ENCODE peak calls at places on chromosomes 4 and X, in six cellular contexts. E is transverse colon, S is prostate gland, T is HepG2, H is K562, K is vagina. Z is an unnamed sample.

GRCh38 chr4:97038146-97038516 is 1105.1 kb downstream of the STPG2 start:
- DNase-seq in S (no peak), K (no peak), T (no peak), E (no peak), H (no peak), Z (no peak)

GRCh38 chr4:16171831-16172230 is 54.4 kb downstream of the TAPT1 start:
- DNase-seq in H (no peak), T (no peak), K (no peak), E (no peak), S (no peak), Z (no peak)

GRCh38 chrX:149825424-149825823 is 43.7 kb downstream of the MAGEA9 start:
- DNase-seq in H (peak), E (peak), S (no peak), T (peak), K (no peak), Z (no peak)

GRCh38 chr4:22824091-22824490 is 131.4 kb downstream of the GBA3 start:
- DNase-seq in H (no peak), K (no peak), E (no peak), S (no peak), T (no peak), Z (no peak)

GRCh38 chr4:158590219-158590618 is 68.5 kb downstream of the RXFP1 start:
- DNase-seq in E (no peak), T (no peak), S (no peak), K (no peak), H (no peak), Z (no peak)

GRCh38 chr4:184762100-184762499 is 28.2 kb upstream of the CENPU start:
- DNase-seq in H (no peak), S (no peak), E (no peak), T (no peak), K (no peak), Z (no peak)

GRCh38 chr4:138941037-138941436 is 74.5 kb upstream of the NOCT start:
- DNase-seq in H (no peak), E (no peak), K (no peak), T (no peak), S (no peak), Z (no peak)

GRCh38 chr4:144646523-144647094 is 653 bp downstream of the HHIP start:
- DNase-seq in T (no peak), H (no peak), E (no peak), K (no peak), S (no peak), Z (no peak)

GRCh38 chr4:187618701-187619278 is 376.8 kb upstream of the ZFP42 start:
- DNase-seq in T (no peak), E (no peak), H (no peak), S (no peak), K (no peak), Z (no peak)

GRCh38 chr4:87949961-87950360 is 25.6 kb upstream of the SPP1 start:
- DNase-seq in E (no peak), H (no peak), K (no peak), T (no peak), S (no peak), Z (no peak)

GRCh38 chr4:109419679-109420078 is 13.9 kb upstream of the SEC24B start:
- DNase-seq in H (peak), E (no peak), K (no peak), S (no peak), T (no peak), Z (no peak)

GRCh38 chrX:82757614-82758013 is 750.5 kb upstream of the POU3F4 start:
- DNase-seq in K (no peak), S (no peak), T (no peak), E (no peak), H (no peak), Z (no peak)

GRCh38 chr4:61204353-61204752 is 4.2 kb downstream of the ADGRL3 start:
- DNase-seq in T (peak), S (no peak), K (no peak), H (no peak), E (no peak), Z (no peak)

GRCh38 chr4:950136-951020 is 18.1 kb downstream of the TMEM175 start:
- DNase-seq in E (no peak), T (no peak), H (no peak), K (no peak), S (no peak), Z (no peak)

GRCh38 chrX:19888419-19888879 is 1.0 kb upstream of the SH3KBP1 start:
- DNase-seq in H (peak), E (no peak), K (no peak), S (peak), T (peak), Z (no peak)

GRCh38 chr4:55754754-55755350 is 64.7 kb upstream of the EXOC1L start:
- DNase-seq in T (no peak), H (no peak), S (no peak), K (no peak), E (no peak), Z (no peak)

GRCh38 chr4:52715255-52715897 is 35.8 kb downstream of the ERVMER34-1 start:
- DNase-seq in S (no peak), K (no peak), E (no peak), H (peak), T (no peak), Z (no peak)

GRCh38 chr4:1409079-1409805 is 3.0 kb upstream of the NKX1-1 start:
- DNase-seq in E (no peak), K (peak), T (no peak), H (no peak), S (no peak), Z (peak)

GRCh38 chr4:1293981-1294380 is 4.3 kb downstream of the MAEA start:
- DNase-seq in K (no peak), E (no peak), S (no peak), H (no peak), T (no peak), Z (peak)

GRCh38 chrX:48468247-48468671 is 1.8 kb downstream of the SLC38A5 start:
- DNase-seq in T (no peak), S (no peak), K (no peak), H (peak), E (peak), Z (peak)

GRCh38 chrX:55149242-55149641 is 60.4 kb downstream of the PAGE2 start:
- DNase-seq in T (no peak), E (no peak), H (no peak), S (no peak), K (no peak), Z (no peak)

GRCh38 chr4:133152801-133153526 is 3.9 kb downstream of the PCDH10 start:
- DNase-seq in T (no peak), K (no peak), S (no peak), E (no peak), H (no peak), Z (no peak)

GRCh38 chr4:112036881-112037280 is 108.4 kb upstream of the FAM241A start:
- DNase-seq in T (no peak), E (no peak), H (no peak), S (no peak), K (no peak), Z (no peak)

GRCh38 chr4:101037249-101037648 is 310.1 kb downstream of the PPP3CA start:
- DNase-seq in S (no peak), K (no peak), H (no peak), T (peak), E (no peak), Z (no peak)

GRCh38 chrX:7201481-7201880 is 53.5 kb upstream of the PUDP start:
- DNase-seq in K (no peak), H (no peak), E (no peak), T (no peak), S (no peak), Z (no peak)

DNA sequence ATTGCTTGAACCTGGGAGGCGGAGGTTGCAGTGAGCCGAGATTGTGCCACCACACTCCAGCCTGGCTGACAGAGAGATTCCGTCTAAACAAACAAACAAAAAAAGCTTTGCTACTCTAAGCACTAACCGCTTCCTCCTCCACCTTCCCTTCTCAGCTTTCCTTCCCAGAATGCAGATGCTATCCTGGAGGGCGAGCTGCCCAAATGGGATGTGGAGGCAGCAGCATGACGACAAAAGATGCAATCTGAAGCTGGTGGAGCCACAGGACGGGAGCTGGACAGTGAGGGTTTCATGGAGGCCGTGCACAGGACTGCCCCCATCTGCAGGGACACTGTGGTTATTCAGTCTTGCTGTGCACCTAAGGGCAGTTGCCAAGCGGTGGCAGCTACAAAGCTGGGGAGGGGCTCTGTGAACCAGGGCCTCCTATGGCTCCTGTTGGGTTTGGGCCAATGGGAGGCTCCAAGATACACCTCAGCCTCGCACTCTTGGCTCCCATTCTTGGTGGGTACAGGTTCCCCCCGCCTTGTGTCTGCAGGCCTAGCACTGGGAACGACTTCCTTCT is 47.5 kb downstream of the WDR1 start:
- DNase-seq in T (no peak), E (no peak), K (no peak), H (no peak), S (no peak), Z (no peak)
- TF ChIP-seq POLR2AphosphoS5 in T (no peak), E (no peak), K (no peak), H (no peak), S (no peak), Z (no peak)

GRCh38 chr4:83484500-83485431 is at the start of gene ABRAXAS1:
- DNase-seq in H (peak), K (no peak), E (peak), T (peak), S (peak), Z (peak)
- TF ChIP-seq POLR2A in H (peak), K (peak), E (peak), T (peak), S (peak), Z (no peak)

DNA sequence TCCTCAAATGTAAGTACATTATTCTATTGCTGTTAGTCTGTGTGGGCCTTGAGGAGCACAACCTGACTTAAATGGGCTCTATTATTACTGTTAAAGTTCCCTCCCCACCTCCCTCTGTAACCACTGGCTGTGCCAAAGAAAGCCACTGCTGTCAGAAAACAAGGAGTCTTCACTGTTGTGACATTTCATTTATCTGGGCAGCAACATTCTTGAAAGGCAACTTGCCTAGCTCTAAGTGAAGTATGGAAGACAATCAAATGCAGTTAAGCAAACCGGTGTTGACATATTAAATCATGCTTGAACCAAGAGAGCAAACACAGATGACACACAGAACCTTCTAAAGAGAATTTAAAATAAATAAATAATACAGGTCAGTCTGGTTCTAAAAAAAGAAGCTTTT is 81.0 kb downstream of the EPHA5 start:
- DNase-seq in T (no peak), S (peak), E (no peak), H (no peak), K (no peak), Z (no peak)
- TF ChIP-seq POLR2AphosphoS5 in T (no peak), S (peak), E (no peak), H (no peak), K (no peak), Z (no peak)

DNA sequence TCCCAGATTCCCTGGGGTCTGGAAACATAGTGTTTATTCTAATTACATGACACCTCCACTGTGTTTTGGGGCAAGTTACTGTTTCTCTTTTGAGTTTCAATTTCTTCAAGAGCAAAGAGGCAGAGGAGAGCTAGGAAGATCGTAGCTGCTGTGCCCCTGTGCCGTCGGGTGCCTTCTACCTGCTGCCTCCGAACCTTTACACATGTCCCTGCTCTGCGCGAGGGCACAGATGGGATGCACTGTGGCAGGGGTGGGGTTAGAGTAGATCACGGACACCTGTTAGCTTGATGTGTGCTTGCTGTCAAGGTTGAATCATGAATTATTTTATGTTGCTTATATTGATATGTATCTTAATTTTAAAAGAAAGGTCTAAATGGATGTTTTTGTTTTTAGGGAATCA is 71.1 kb upstream of the MSANTD1 start:
- DNase-seq in T (no peak), S (no peak), K (no peak), H (no peak), E (no peak), Z (no peak)
- TF ChIP-seq POLR2A in T (no peak), S (no peak), K (no peak), H (no peak), E (no peak), Z (no peak)

GRCh38 chrX:139194571-139195280 is 335.8 kb upstream of the F9 start:
- DNase-seq in E (peak), K (no peak), H (peak), S (peak), T (no peak), Z (peak)
- TF ChIP-seq POLR2AphosphoS5 in E (no peak), K (peak), H (no peak), S (peak), T (no peak), Z (no peak)

GRCh38 chr4:2425386-2426068 is 6.8 kb downstream of the CFAP99 start:
- DNase-seq in H (no peak), K (no peak), S (no peak), T (no peak), E (no peak), Z (no peak)

GRCh38 chr4:2423695-2424094 is 4.9 kb downstream of the CFAP99 start:
- DNase-seq in K (no peak), E (no peak), T (no peak), S (no peak), H (no peak), Z (no peak)

GRCh38 chr4:2424581-2424980 is 5.8 kb downstream of the CFAP99 start:
- DNase-seq in T (no peak), K (no peak), E (no peak), S (no peak), H (no peak), Z (no peak)

GRCh38 chr4:2426069-2426397 is 7.3 kb downstream of the CFAP99 start:
- DNase-seq in T (no peak), E (no peak), K (no peak), H (no peak), S (no peak), Z (no peak)

GRCh38 chr4:2423066-2423465 is 4.3 kb downstream of the CFAP99 start:
- DNase-seq in T (no peak), K (no peak), E (no peak), S (no peak), H (no peak), Z (no peak)
- TF ChIP-seq POLR2A in T (no peak), K (no peak), E (no peak), S (no peak), H (no peak), Z (no peak)

GRCh38 chr4:92303621-92304027 is at the start of gene GRID2:
- DNase-seq in T (no peak), H (no peak), E (no peak), S (no peak), K (no peak), Z (no peak)
- TF ChIP-seq POLR2AphosphoS5 in T (no peak), H (no peak), E (no peak), S (no peak), K (no peak), Z (no peak)

GRCh38 chr4:56909083-56909981 is 1.6 kb downstream of the REST start:
- DNase-seq in K (no peak), T (peak), H (peak), E (peak), S (peak), Z (peak)
- TF ChIP-seq POLR2A in K (no peak), T (no peak), H (no peak), E (no peak), S (peak), Z (no peak)

GRCh38 chr4:156686120-156686519 is 285.5 kb downstream of the PDGFC start:
- DNase-seq in E (no peak), T (no peak), K (no peak), H (no peak), S (no peak), Z (no peak)
- TF ChIP-seq POLR2AphosphoS5 in E (no peak), T (no peak), K (no peak), H (no peak), S (no peak), Z (no peak)

GRCh38 chr4:146522098-146522861 is 540 bp upstream of the SLC10A7 start:
- DNase-seq in T (peak), E (peak), H (peak), S (peak), K (no peak), Z (peak)
- TF ChIP-seq POLR2A in T (peak), E (peak), H (peak), S (peak), K (peak), Z (peak)

Z was measured in stomach.